ENCODE peak calls at places on chromosomes 5 and 9, in six cellular contexts. Q is OCI-LY7, U is GM23248, V is HCT116, T is Karpas-422, C is MM.1S. P is an unnamed sample.

GRCh38 chr5:176774216-176775171 is 35.9 kb upstream of the UNC5A start:
- DNase-seq in Q (no peak), U (no peak), V (no peak), T (no peak), C (no peak), P (no peak)

GRCh38 chr5:159017787-159018186 is 81.9 kb downstream of the EBF1 start:
- DNase-seq in Q (no peak), U (peak; percentile 76), V (no peak), T (no peak), C (no peak), P (no peak)

GRCh38 chr5:147464211-147464610 is 45.7 kb downstream of the DPYSL3 start:
- DNase-seq in Q (peak; percentile 20), U (peak; percentile 54), V (peak; percentile 19), T (peak; percentile 80), C (peak; percentile 36), P (no peak)

GRCh38 chr5:68041293-68041692 is 174.3 kb upstream of the PIK3R1 start:
- DNase-seq in Q (peak; percentile 2), U (no peak), V (no peak), T (no peak), C (no peak), P (no peak)

GRCh38 chr9:24009322-24009721 is 183.3 kb upstream of the ELAVL2 start:
- DNase-seq in Q (no peak), U (no peak), V (no peak), T (no peak), C (no peak), P (no peak)

GRCh38 chr9:124973807-124974206 is 32.9 kb upstream of the GOLGA1 start:
- DNase-seq in Q (no peak), U (no peak), V (no peak), T (no peak), C (no peak), P (no peak)

GRCh38 chr5:96321371-96321770 is 111.7 kb downstream of the PCSK1 start:
- DNase-seq in Q (no peak), U (peak; percentile 74), V (no peak), T (no peak), C (no peak), P (peak; percentile 36)

GRCh38 chr5:317086-317811 is 4.3 kb upstream of the AHRR start:
- DNase-seq in Q (peak; percentile 62), U (peak; percentile 89), V (peak; percentile 52), T (peak; percentile 88), C (no peak), P (peak; percentile 89)

GRCh38 chr9:136484153-136485048 is 1.6 kb upstream of the SEC16A start:
- DNase-seq in Q (no peak), U (peak; percentile 67), V (no peak), T (no peak), C (no peak), P (peak; percentile 72)

GRCh38 chr5:128019391-128019790 is 64.2 kb upstream of the SLC12A2 start:
- DNase-seq in Q (no peak), U (no peak), V (no peak), T (no peak), C (no peak), P (no peak)

DNA sequence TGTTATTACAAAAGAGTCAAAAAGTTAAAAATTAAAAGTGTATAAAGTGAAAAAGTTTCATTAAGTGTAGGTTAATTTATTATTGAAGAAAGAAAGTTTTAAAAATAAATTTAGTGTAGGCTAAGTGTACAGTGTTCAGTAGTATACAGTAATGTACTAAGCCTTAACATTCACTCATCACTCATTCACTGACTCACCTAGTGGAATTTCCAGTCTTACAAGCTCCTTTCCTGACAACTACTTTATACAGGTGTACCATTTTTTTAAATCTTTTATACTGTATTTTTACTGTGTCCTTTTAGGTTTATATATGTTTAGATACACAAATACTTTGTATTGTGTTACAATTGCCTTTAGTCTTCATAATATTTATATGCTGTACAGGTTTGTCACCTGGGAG is 530.2 kb upstream of the FAM174A start:
- DNase-seq in Q (no peak), U (no peak), V (no peak), T (no peak), C (no peak), P (no peak)
- H3K9me2 ChIP-seq in Q (no peaks in the 10 kb centered on the region), U (no peaks in the 10 kb centered on the region), V (no peaks in the 10 kb centered on the region), T (no peaks in the 10 kb centered on the region), C (no peaks in the 10 kb centered on the region), P (no peaks in the 10 kb centered on the region)

GRCh38 chr5:125699860-125700259 is 723.3 kb upstream of the GRAMD2B start:
- DNase-seq in Q (no peak), U (no peak), V (no peak), T (no peak), C (no peak), P (no peak)
- H3K4me3 ChIP-seq in Q (no peak overlapping the region), U (no peak overlapping the region), V (no peak overlapping the region), T (no peak overlapping the region), C (no peak overlapping the region), P (no peak overlapping the region)

DNA sequence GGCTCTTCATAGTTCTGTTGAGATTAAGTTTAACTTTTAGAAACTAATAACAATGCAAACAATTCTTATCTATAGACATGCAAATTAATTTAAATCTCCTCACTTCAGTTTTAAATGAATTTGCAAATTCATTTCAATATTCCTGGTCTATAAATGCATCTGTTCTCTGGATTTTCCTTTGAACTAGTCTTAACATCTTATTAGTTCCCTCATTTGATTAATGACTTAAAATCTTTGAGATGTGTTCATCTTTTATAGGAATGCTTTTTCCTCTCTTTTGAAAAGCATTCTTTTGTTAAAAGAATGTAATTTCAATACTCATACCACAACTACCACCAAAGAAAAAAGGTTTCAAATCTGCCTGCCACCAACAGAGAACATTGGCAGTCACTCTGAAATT is 169.4 kb downstream of the RASEF start:
- DNase-seq in Q (no peak), U (no peak), V (no peak), T (no peak), C (no peak), P (no peak)
- H3K9me2 ChIP-seq in Q (no peaks in the 10 kb centered on the region), U (no peaks in the 10 kb centered on the region), V (no peaks in the 10 kb centered on the region), T (no peaks in the 10 kb centered on the region), C (no peaks in the 10 kb centered on the region), P (no peaks in the 10 kb centered on the region)

GRCh38 chr9:19101203-19101602 is 1.5 kb downstream of the HAUS6 start:
- DNase-seq in Q (no peak), U (no peak), V (no peak), T (no peak), C (no peak), P (no peak)
- H3K4me3 ChIP-seq in Q (peak overlapping the region; percentile 84), U (peak overlapping the region; percentile 97), V (peak overlapping the region; percentile 84), T (peak overlapping the region; percentile 82), C (no peak overlapping the region), P (peak overlapping the region; percentile 64)

GRCh38 chr5:116914869-116915504 is 340.4 kb upstream of the SEMA6A start:
- DNase-seq in Q (no peak), U (no peak), V (no peak), T (no peak), C (no peak), P (no peak)
- H3K9me2 ChIP-seq in Q (no peaks in the 10 kb centered on the region), U (no peaks in the 10 kb centered on the region), V (no peaks in the 10 kb centered on the region), T (no peaks in the 10 kb centered on the region), C (no peaks in the 10 kb centered on the region), P (no peaks in the 10 kb centered on the region)

GRCh38 chr5:172004824-172005237 is 1.6 kb downstream of the FBXW11 start:
- DNase-seq in Q (peak; percentile 41), U (peak; percentile 64), V (no peak), T (peak; percentile 70), C (peak; percentile 24), P (no peak)

GRCh38 chr5:172002840-172003512 is 3.5 kb downstream of the FBXW11 start:
- DNase-seq in Q (no peak), U (no peak), V (no peak), T (peak; percentile 59), C (no peak), P (no peak)

GRCh38 chr5:172002310-172002709 is 4.1 kb downstream of the FBXW11 start:
- DNase-seq in Q (peak; percentile 65), U (peak; percentile 60), V (peak; percentile 28), T (peak; percentile 74), C (peak; percentile 36), P (no peak)

GRCh38 chr5:172005708-172006377 is 595 bp downstream of the FBXW11 start:
- DNase-seq in Q (peak; percentile 33), U (peak; percentile 63), V (no peak), T (peak; percentile 68), C (no peak), P (peak; percentile 24)

DNA sequence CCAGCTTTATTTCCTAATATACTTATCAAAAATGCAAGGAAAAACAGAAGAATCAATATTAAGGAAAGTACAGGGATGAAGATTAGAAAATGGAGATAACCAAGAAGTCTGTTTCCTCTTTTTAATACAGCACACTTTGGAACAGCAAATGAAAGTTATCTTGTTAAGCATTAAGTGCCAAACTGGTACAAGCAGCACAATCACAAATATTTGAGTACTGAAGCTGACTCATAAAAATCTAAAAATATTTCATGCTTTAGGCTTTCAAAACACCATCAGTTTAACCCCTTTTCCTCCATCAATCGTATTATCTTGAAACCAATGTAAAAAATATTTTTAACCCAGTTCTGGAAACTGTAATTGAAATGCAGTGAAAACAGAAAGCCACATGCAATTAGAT is 2.7 kb downstream of the FBXW11 start:
- DNase-seq in Q (no peak), U (peak; percentile 51), V (no peak), T (no peak), C (no peak), P (no peak)
- H3K4me3 ChIP-seq in Q (no peak overlapping the region), U (peak overlapping the region; percentile 92), V (no peak overlapping the region), T (peak overlapping the region; percentile 83), C (no peak overlapping the region), P (peak overlapping the region; percentile 86)

P was measured in PC-9.